ENCODE peak calls at places on chromosomes 16 and 17, in five cellular contexts. One of them, this sample, is unnamed.

GRCh38 chr17:76075364-76076099 is 951 bp downstream of the GALR2 start:
- DNase-seq in body of pancreas: no peak
- DNase-seq in foreskin fibroblast: no peak
- DNase-seq in cardiac muscle cell: peak
- DNase-seq in H9: peak
- DNase-seq in this sample: peak

GRCh38 chr17:15397605-15398004 is 56.2 kb upstream of the TEKT3 start:
- DNase-seq in body of pancreas: no peak
- DNase-seq in foreskin fibroblast: no peak
- DNase-seq in cardiac muscle cell: no peak
- DNase-seq in H9: no peak
- DNase-seq in this sample: no peak

GRCh38 chr16:68548947-68549346 is 9.9 kb downstream of the ZFP90 start:
- DNase-seq in body of pancreas: no peak
- DNase-seq in foreskin fibroblast: no peak
- DNase-seq in cardiac muscle cell: no peak
- DNase-seq in H9: no peak
- DNase-seq in this sample: no peak

GRCh38 chr17:1435326-1435725 is 20.7 kb downstream of the CRK start:
- DNase-seq in body of pancreas: no peak
- DNase-seq in foreskin fibroblast: no peak
- DNase-seq in cardiac muscle cell: no peak
- DNase-seq in H9: no peak
- DNase-seq in this sample: no peak

GRCh38 chr16:88957887-88958577 is 19.0 kb downstream of the CBFA2T3 start:
- DNase-seq in body of pancreas: no peak
- DNase-seq in foreskin fibroblast: no peak
- DNase-seq in cardiac muscle cell: no peak
- DNase-seq in H9: no peak
- DNase-seq in this sample: no peak

GRCh38 chr16:1299012-1299867 is 10.2 kb upstream of the UBE2I start:
- DNase-seq in body of pancreas: peak
- DNase-seq in foreskin fibroblast: no peak
- DNase-seq in cardiac muscle cell: no peak
- DNase-seq in H9: no peak
- DNase-seq in this sample: no peak

GRCh38 chr17:20012137-20012536 is 3.0 kb downstream of the SPECC1 start:
- DNase-seq in body of pancreas: no peak
- DNase-seq in foreskin fibroblast: no peak
- DNase-seq in cardiac muscle cell: no peak
- DNase-seq in H9: no peak
- DNase-seq in this sample: no peak

GRCh38 chr16:57486858-57487834 is 853 bp upstream of the DOK4 start:
- DNase-seq in body of pancreas: no peak
- DNase-seq in foreskin fibroblast: no peak
- DNase-seq in cardiac muscle cell: no peak
- DNase-seq in H9: no peak
- DNase-seq in this sample: no peak

GRCh38 chr16:50699345-50700159 is 6.1 kb downstream of the NOD2 start:
- DNase-seq in body of pancreas: no peak
- DNase-seq in foreskin fibroblast: peak
- DNase-seq in cardiac muscle cell: no peak
- DNase-seq in H9: no peak
- DNase-seq in this sample: no peak

GRCh38 chr16:67883872-67884261 is 818 bp upstream of the NRN1L start:
- DNase-seq in body of pancreas: peak
- DNase-seq in foreskin fibroblast: no peak
- DNase-seq in cardiac muscle cell: peak
- DNase-seq in H9: peak
- DNase-seq in this sample: peak

GRCh38 chr17:41413982-41414381 is 10.4 kb downstream of the KRT37 start:
- DNase-seq in body of pancreas: no peak
- DNase-seq in foreskin fibroblast: no peak
- DNase-seq in cardiac muscle cell: no peak
- DNase-seq in H9: no peak
- DNase-seq in this sample: no peak

GRCh38 chr16:11627822-11628457 is 40.3 kb upstream of the SNN start:
- DNase-seq in body of pancreas: no peak
- DNase-seq in foreskin fibroblast: no peak
- DNase-seq in cardiac muscle cell: no peak
- DNase-seq in H9: no peak
- DNase-seq in this sample: no peak

GRCh38 chr16:4316103-4316731 is 350 bp downstream of the GLIS2 start:
- DNase-seq in body of pancreas: no peak
- DNase-seq in foreskin fibroblast: no peak
- DNase-seq in cardiac muscle cell: peak
- DNase-seq in H9: no peak
- DNase-seq in this sample: peak

GRCh38 chr17:73210002-73210678 is 17.3 kb downstream of the COG1 start:
- DNase-seq in body of pancreas: no peak
- DNase-seq in foreskin fibroblast: no peak
- DNase-seq in cardiac muscle cell: no peak
- DNase-seq in H9: no peak
- DNase-seq in this sample: no peak

GRCh38 chr16:57735755-57736418 is at the start of gene KATNB1:
- DNase-seq in body of pancreas: no peak
- DNase-seq in foreskin fibroblast: peak
- DNase-seq in cardiac muscle cell: peak
- DNase-seq in H9: no peak
- DNase-seq in this sample: no peak

GRCh38 chr17:19987897-19988296 is 10.3 kb upstream of the AKAP10 start:
- DNase-seq in body of pancreas: no peak
- DNase-seq in foreskin fibroblast: no peak
- DNase-seq in cardiac muscle cell: no peak
- DNase-seq in H9: no peak
- DNase-seq in this sample: no peak

GRCh38 chr16:85037050-85037410 is 9.4 kb downstream of the KIAA0513 start:
- DNase-seq in body of pancreas: no peak
- DNase-seq in foreskin fibroblast: peak
- DNase-seq in cardiac muscle cell: no peak
- DNase-seq in H9: no peak
- DNase-seq in this sample: no peak

GRCh38 chr16:483351-484075 is 44.0 kb upstream of the CAPN15 start:
- DNase-seq in body of pancreas: no peak
- DNase-seq in foreskin fibroblast: no peak
- DNase-seq in cardiac muscle cell: peak
- DNase-seq in H9: no peak
- DNase-seq in this sample: no peak

DNA sequence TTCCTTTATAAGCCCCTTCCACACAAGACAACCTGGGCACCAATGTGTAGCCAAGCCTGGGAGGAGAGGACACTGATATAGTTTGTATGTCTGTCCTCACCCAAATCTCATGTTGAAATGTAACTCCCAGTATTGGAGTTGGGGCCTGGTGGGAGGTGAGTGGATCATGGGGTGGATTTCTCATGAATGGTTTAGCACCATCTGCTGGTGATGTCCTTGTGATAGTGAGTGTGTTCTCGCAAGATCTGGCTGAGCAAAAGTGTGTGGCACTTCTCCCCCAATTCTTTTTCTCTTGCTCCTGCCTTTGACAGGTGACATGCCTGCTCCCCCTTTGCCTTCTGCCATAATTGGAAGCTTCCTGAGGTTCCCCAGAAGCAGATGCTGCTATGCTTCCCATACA is 135.8 kb downstream of the USP31 start:
- DNase-seq in body of pancreas: no peak
- DNase-seq in foreskin fibroblast: no peak
- DNase-seq in cardiac muscle cell: no peak
- DNase-seq in H9: no peak
- DNase-seq in this sample: no peak
- TF ChIP-seq CTCF in body of pancreas: no peak
- TF ChIP-seq CTCF in foreskin fibroblast: no peak
- TF ChIP-seq CTCF in cardiac muscle cell: no peak
- TF ChIP-seq CTCF in H9: peak
- TF ChIP-seq CTCF in this sample: no peak

DNA sequence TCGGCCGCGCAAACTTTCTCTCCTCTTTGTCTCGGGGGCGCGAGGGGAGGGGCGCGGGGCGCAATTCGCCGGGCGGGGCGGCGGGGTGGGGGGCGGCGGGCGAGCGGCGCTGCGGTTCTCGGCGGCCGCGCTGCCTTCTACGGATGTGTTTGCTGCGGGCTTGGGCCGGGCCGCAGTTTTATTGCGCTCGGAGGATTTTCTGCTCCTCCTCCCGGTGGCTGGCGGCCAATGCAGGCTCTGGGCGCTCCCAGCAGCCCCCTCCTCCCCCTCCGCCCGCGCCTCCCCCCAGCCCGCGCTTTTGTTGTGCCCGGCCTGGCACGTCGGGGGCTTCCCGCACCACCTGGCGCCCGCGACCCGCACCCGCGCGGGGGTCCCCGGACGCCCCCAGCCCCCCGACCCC is at the start of gene TIMP2:
- DNase-seq in body of pancreas: peak
- DNase-seq in foreskin fibroblast: peak
- DNase-seq in cardiac muscle cell: peak
- DNase-seq in H9: peak
- DNase-seq in this sample: peak
- TF ChIP-seq CTCF in body of pancreas: peak
- TF ChIP-seq CTCF in foreskin fibroblast: no peak
- TF ChIP-seq CTCF in cardiac muscle cell: no peak
- TF ChIP-seq CTCF in H9: peak
- TF ChIP-seq CTCF in this sample: peak

GRCh38 chr17:45948498-45948880 is 50.6 kb upstream of the STH start:
- DNase-seq in body of pancreas: no peak
- DNase-seq in foreskin fibroblast: no peak
- DNase-seq in cardiac muscle cell: no peak
- DNase-seq in H9: no peak
- DNase-seq in this sample: no peak
- TF ChIP-seq CTCF in body of pancreas: no peak
- TF ChIP-seq CTCF in foreskin fibroblast: no peak
- TF ChIP-seq CTCF in cardiac muscle cell: no peak
- TF ChIP-seq CTCF in H9: no peak
- TF ChIP-seq CTCF in this sample: no peak

DNA sequence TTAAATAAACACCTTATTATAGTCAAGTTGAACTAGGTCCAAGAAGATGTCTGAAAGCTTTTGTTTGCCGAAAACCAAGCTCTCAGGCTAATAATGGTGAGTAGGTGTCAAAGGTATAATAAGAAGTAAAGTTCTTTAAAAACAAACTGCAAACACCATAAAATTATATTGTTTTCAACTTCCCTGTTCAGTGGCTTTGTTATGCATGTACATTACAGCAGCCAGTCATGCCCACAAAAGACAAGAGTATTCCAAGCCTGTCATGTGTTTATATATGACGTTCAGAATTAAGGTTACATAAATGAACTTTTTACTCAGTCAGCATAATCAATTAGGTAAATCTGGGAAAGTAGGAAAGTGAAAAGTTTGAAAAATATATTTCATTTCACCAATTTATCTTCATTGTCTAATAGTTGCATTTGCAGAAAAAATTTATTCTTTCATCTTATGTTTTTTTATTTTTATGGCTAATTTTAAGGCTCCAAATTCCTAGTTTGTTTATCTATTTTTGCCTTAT is 928.7 kb upstream of the SOX9 start:
- DNase-seq in body of pancreas: no peak
- DNase-seq in foreskin fibroblast: no peak
- DNase-seq in cardiac muscle cell: no peak
- DNase-seq in H9: no peak
- DNase-seq in this sample: no peak
- TF ChIP-seq CTCF in body of pancreas: no peak
- TF ChIP-seq CTCF in foreskin fibroblast: no peak
- TF ChIP-seq CTCF in cardiac muscle cell: no peak
- TF ChIP-seq CTCF in H9: no peak
- TF ChIP-seq CTCF in this sample: no peak

GRCh38 chr16:12652924-12653323 is 150.8 kb downstream of the CPPED1 start:
- DNase-seq in body of pancreas: no peak
- DNase-seq in foreskin fibroblast: no peak
- DNase-seq in cardiac muscle cell: no peak
- DNase-seq in H9: no peak
- DNase-seq in this sample: no peak
- TF ChIP-seq CTCF in body of pancreas: no peak
- TF ChIP-seq CTCF in foreskin fibroblast: no peak
- TF ChIP-seq CTCF in cardiac muscle cell: no peak
- TF ChIP-seq CTCF in H9: no peak
- TF ChIP-seq CTCF in this sample: no peak

DNA sequence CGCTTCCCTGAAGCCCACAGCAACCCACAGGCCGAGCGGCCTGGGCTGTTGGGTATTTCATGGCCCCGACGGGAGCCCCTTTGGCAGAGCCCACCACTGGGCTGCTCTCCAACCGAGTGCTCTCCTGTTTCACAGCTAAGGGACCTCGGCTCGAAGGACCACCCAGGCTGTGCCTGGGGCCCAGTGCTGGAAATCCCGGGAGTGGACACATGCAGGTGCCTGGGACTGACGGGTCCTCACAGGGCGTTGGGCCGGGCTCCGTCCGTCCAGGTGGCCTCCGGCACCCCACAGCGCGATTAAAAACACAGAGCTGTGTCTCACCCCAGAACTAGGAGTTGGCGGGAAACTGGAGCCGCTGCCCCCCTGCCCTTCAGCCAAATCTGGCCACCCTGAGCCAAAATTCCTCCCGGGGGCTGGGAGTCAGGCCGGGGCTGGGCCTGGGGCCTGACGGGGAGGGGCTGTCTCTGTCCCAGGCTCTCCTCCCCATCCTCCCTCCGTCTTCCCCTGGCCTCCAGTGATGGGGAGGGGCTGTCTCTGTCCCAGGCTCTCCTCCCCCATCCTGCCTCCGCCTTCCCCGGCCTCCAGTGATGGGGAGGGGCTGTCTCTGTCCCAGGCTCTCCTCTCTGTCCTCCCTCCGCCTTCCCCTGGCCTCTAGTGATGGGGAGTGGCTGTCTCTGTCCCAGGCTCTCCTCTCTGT is 14.1 kb downstream of the UTS2R start:
- DNase-seq in body of pancreas: no peak
- DNase-seq in foreskin fibroblast: no peak
- DNase-seq in cardiac muscle cell: no peak
- DNase-seq in H9: no peak
- DNase-seq in this sample: no peak
- TF ChIP-seq CTCF in body of pancreas: no peak
- TF ChIP-seq CTCF in foreskin fibroblast: no peak
- TF ChIP-seq CTCF in cardiac muscle cell: no peak
- TF ChIP-seq CTCF in H9: no peak
- TF ChIP-seq CTCF in this sample: no peak

GRCh38 chr17:28346746-28347246 is 10.5 kb downstream of the POLDIP2 start:
- DNase-seq in body of pancreas: peak
- DNase-seq in foreskin fibroblast: no peak
- DNase-seq in cardiac muscle cell: peak
- DNase-seq in H9: peak
- DNase-seq in this sample: no peak
- TF ChIP-seq CTCF in body of pancreas: peak
- TF ChIP-seq CTCF in foreskin fibroblast: peak
- TF ChIP-seq CTCF in cardiac muscle cell: peak
- TF ChIP-seq CTCF in H9: peak
- TF ChIP-seq CTCF in this sample: no peak

GRCh38 chr17:44901323-44901965 is 2.2 kb upstream of the EFTUD2 start:
- DNase-seq in body of pancreas: no peak
- DNase-seq in foreskin fibroblast: peak
- DNase-seq in cardiac muscle cell: no peak
- DNase-seq in H9: no peak
- DNase-seq in this sample: no peak

GRCh38 chr17:44900894-44901293 is 1.6 kb upstream of the EFTUD2 start:
- DNase-seq in body of pancreas: no peak
- DNase-seq in foreskin fibroblast: peak
- DNase-seq in cardiac muscle cell: no peak
- DNase-seq in H9: no peak
- DNase-seq in this sample: no peak

GRCh38 chr17:44902135-44902760 is 3.0 kb upstream of the EFTUD2 start:
- DNase-seq in body of pancreas: no peak
- DNase-seq in foreskin fibroblast: no peak
- DNase-seq in cardiac muscle cell: no peak
- DNase-seq in H9: no peak
- DNase-seq in this sample: no peak

GRCh38 chr17:44899074-44899782 is at the start of gene EFTUD2:
- DNase-seq in body of pancreas: peak
- DNase-seq in foreskin fibroblast: peak
- DNase-seq in cardiac muscle cell: peak
- DNase-seq in H9: peak
- DNase-seq in this sample: peak

GRCh38 chr17:44898768-44899073 is 524 bp downstream of the EFTUD2 start:
- DNase-seq in body of pancreas: no peak
- DNase-seq in foreskin fibroblast: no peak
- DNase-seq in cardiac muscle cell: no peak
- DNase-seq in H9: no peak
- DNase-seq in this sample: no peak
- TF ChIP-seq CTCF in body of pancreas: no peak
- TF ChIP-seq CTCF in foreskin fibroblast: no peak
- TF ChIP-seq CTCF in cardiac muscle cell: no peak
- TF ChIP-seq CTCF in H9: no peak
- TF ChIP-seq CTCF in this sample: no peak

This sample was measured in glutamatergic neuron.